ENCODE peak calls at places on chromosomes 2 and 18, in four cellular contexts. One of them, this sample, is unnamed.

GRCh38 chr2:46389417-46389916 is 89.9 kb upstream of the TMEM247 start:
- DNase-seq in posterior cingulate gyrus: no peak
- DNase-seq in left ventricle myocardium inferior: peak
- DNase-seq in GM13977: no peak
- DNase-seq in this sample: no peak

GRCh38 chr18:35467624-35468016 is 30.1 kb downstream of the INO80C start:
- DNase-seq in left ventricle myocardium inferior: no peak
- DNase-seq in GM13977: peak
- DNase-seq in posterior cingulate gyrus: no peak
- DNase-seq in this sample: no peak

GRCh38 chr2:233929352-233929843 is 12.2 kb downstream of the TRPM8 start:
- DNase-seq in GM13977: no peak
- DNase-seq in left ventricle myocardium inferior: no peak
- DNase-seq in posterior cingulate gyrus: no peak
- DNase-seq in this sample: no peak

GRCh38 chr18:3192286-3192685 is 27.5 kb downstream of the MYOM1 start:
- DNase-seq in left ventricle myocardium inferior: no peak
- DNase-seq in posterior cingulate gyrus: no peak
- DNase-seq in GM13977: no peak
- DNase-seq in this sample: no peak

GRCh38 chr18:12703714-12704113 is 872 bp downstream of the PSMG2 start:
- DNase-seq in left ventricle myocardium inferior: no peak
- DNase-seq in posterior cingulate gyrus: no peak
- DNase-seq in GM13977: no peak
- DNase-seq in this sample: no peak

GRCh38 chr18:44466997-44467396 is 213.7 kb upstream of the SETBP1 start:
- DNase-seq in left ventricle myocardium inferior: no peak
- DNase-seq in posterior cingulate gyrus: no peak
- DNase-seq in GM13977: no peak
- DNase-seq in this sample: no peak

GRCh38 chr2:84022810-84023431 is 436.2 kb downstream of the SUCLG1 start:
- DNase-seq in posterior cingulate gyrus: no peak
- DNase-seq in left ventricle myocardium inferior: no peak
- DNase-seq in GM13977: peak
- DNase-seq in this sample: no peak

GRCh38 chr18:37294951-37295350 is 270.6 kb downstream of the CELF4 start:
- DNase-seq in GM13977: no peak
- DNase-seq in left ventricle myocardium inferior: no peak
- DNase-seq in posterior cingulate gyrus: no peak
- DNase-seq in this sample: no peak

GRCh38 chr2:101630224-101630949 is 67.1 kb upstream of the MAP4K4 start:
- DNase-seq in posterior cingulate gyrus: no peak
- DNase-seq in GM13977: no peak
- DNase-seq in left ventricle myocardium inferior: no peak
- DNase-seq in this sample: no peak

GRCh38 chr2:50611261-50612020 is 420.5 kb downstream of the NRXN1 start:
- DNase-seq in GM13977: no peak
- DNase-seq in left ventricle myocardium inferior: no peak
- DNase-seq in posterior cingulate gyrus: no peak
- DNase-seq in this sample: no peak

GRCh38 chr18:59612461-59612860 is 84.8 kb downstream of the CCBE1 start:
- DNase-seq in GM13977: no peak
- DNase-seq in left ventricle myocardium inferior: no peak
- DNase-seq in posterior cingulate gyrus: no peak
- DNase-seq in this sample: no peak

GRCh38 chr2:159356053-159356554 is 69.6 kb upstream of the WDSUB1 start:
- DNase-seq in posterior cingulate gyrus: no peak
- DNase-seq in GM13977: no peak
- DNase-seq in left ventricle myocardium inferior: no peak
- DNase-seq in this sample: no peak

GRCh38 chr2:28958689-28959088 is 22.4 kb upstream of the TOGARAM2 start:
- DNase-seq in GM13977: peak
- DNase-seq in left ventricle myocardium inferior: peak
- DNase-seq in posterior cingulate gyrus: peak
- DNase-seq in this sample: peak

GRCh38 chr2:109371481-109372170 is 242.1 kb downstream of the SEPTIN10 start:
- DNase-seq in posterior cingulate gyrus: no peak
- DNase-seq in left ventricle myocardium inferior: no peak
- DNase-seq in GM13977: no peak
- DNase-seq in this sample: no peak

GRCh38 chr2:70132244-70133126 is 45.2 kb downstream of the PCBP1 start:
- DNase-seq in GM13977: peak
- DNase-seq in posterior cingulate gyrus: peak
- DNase-seq in left ventricle myocardium inferior: peak
- DNase-seq in this sample: peak

GRCh38 chr18:72100465-72100864 is 443.7 kb downstream of the CBLN2 start:
- DNase-seq in posterior cingulate gyrus: no peak
- DNase-seq in GM13977: no peak
- DNase-seq in left ventricle myocardium inferior: no peak
- DNase-seq in this sample: no peak

GRCh38 chr2:19059076-19059475 is 299.3 kb downstream of the OSR1 start:
- DNase-seq in posterior cingulate gyrus: no peak
- DNase-seq in left ventricle myocardium inferior: no peak
- DNase-seq in GM13977: no peak
- DNase-seq in this sample: no peak

GRCh38 chr2:1717129-1717528 is 27.2 kb downstream of the PXDN start:
- DNase-seq in left ventricle myocardium inferior: no peak
- DNase-seq in GM13977: no peak
- DNase-seq in posterior cingulate gyrus: peak
- DNase-seq in this sample: no peak

GRCh38 chr18:8825273-8825672 is 119.9 kb downstream of the MTCL1 start:
- DNase-seq in posterior cingulate gyrus: no peak
- DNase-seq in left ventricle myocardium inferior: no peak
- DNase-seq in GM13977: no peak
- DNase-seq in this sample: no peak

GRCh38 chr2:5250482-5250881 is 441.7 kb upstream of the SOX11 start:
- DNase-seq in posterior cingulate gyrus: no peak
- DNase-seq in left ventricle myocardium inferior: no peak
- DNase-seq in GM13977: no peak
- DNase-seq in this sample: no peak

GRCh38 chr18:23357992-23358594 is 95.0 kb upstream of the RIOK3 start:
- DNase-seq in GM13977: no peak
- DNase-seq in posterior cingulate gyrus: no peak
- DNase-seq in left ventricle myocardium inferior: peak
- DNase-seq in this sample: peak